ENCODE peak calls at places on chromosomes 13 and 19, in five cellular contexts. P, K, U, Y and X are unnamed samples.

GRCh38 chr19:1251233-1251502 is 2.8 kb downstream of the MIDN start:
- DNase-seq in P (no peak), K (peak; percentile 72), U (peak; percentile 49), Y (peak; percentile 60), X (no peak)

GRCh38 chr19:13031917-13032623 is 36.8 kb downstream of the NFIX start:
- DNase-seq in P (no peak), K (peak; percentile 72), U (no peak), Y (peak; percentile 83), X (no peak)

GRCh38 chr13:111204438-111205177 is 89.5 kb downstream of the ARHGEF7 start:
- DNase-seq in P (no peak), K (peak; percentile 70), U (peak; percentile 66), Y (peak; percentile 61), X (no peak)

GRCh38 chr19:16203256-16204004 is 5.7 kb downstream of the AP1M1 start:
- DNase-seq in P (no peak), K (no peak), U (no peak), Y (no peak), X (no peak)

GRCh38 chr19:20423381-20424207 is 142.0 kb downstream of the ZNF737 start:
- DNase-seq in P (no peak), K (peak; percentile 71), U (peak; percentile 67), Y (peak; percentile 61), X (no peak)

GRCh38 chr13:22235950-22236290 is 565.0 kb downstream of the FGF9 start:
- DNase-seq in P (no peak), K (no peak), U (no peak), Y (no peak), X (no peak)

GRCh38 chr13:35832551-35832950 is 298.6 kb downstream of the DCLK1 start:
- DNase-seq in P (no peak), K (peak; percentile 25), U (no peak), Y (no peak), X (no peak)

GRCh38 chr19:58182577-58182988 is 278 bp upstream of the ZNF274 start:
- DNase-seq in P (no peak), K (no peak), U (peak; percentile 93), Y (no peak), X (no peak)

GRCh38 chr13:30870049-30870884 is 35.8 kb upstream of the MEDAG start:
- DNase-seq in P (no peak), K (peak; percentile 99), U (peak; percentile 99), Y (peak; percentile 41), X (peak; percentile 95)

GRCh38 chr13:48144413-48145035 is 49.6 kb upstream of the MED4 start:
- DNase-seq in P (no peak), K (no peak), U (peak; percentile 61), Y (no peak), X (no peak)

GRCh38 chr13:110756268-110756667 is 42.8 kb downstream of the ING1 start:
- DNase-seq in P (no peak), K (peak; percentile 80), U (peak; percentile 90), Y (no peak), X (no peak)

GRCh38 chr19:7349961-7350711 is 1.4 kb downstream of the ARHGEF18 start:
- DNase-seq in P (no peak), K (no peak), U (no peak), Y (no peak), X (no peak)

GRCh38 chr19:48466571-48467325 is 2.4 kb upstream of the CYTH2 start:
- DNase-seq in P (no peak), K (peak; percentile 78), U (peak; percentile 56), Y (no peak), X (no peak)

GRCh38 chr13:95870421-95870820 is 182.8 kb downstream of the UGGT2 start:
- DNase-seq in P (no peak), K (no peak), U (no peak), Y (no peak), X (no peak)

GRCh38 chr19:640156-640548 is 473 bp downstream of the FGF22 start:
- DNase-seq in P (no peak), K (no peak), U (no peak), Y (no peak), X (no peak)

GRCh38 chr19:47002106-47002766 is 17.4 kb upstream of the NPAS1 start:
- DNase-seq in P (no peak), K (no peak), U (no peak), Y (no peak), X (no peak)
- TF ChIP-seq CTCF in P (no peak), K (no peak), U (no peak), Y (no peak), X (no peak)

GRCh38 chr13:113275387-113275786 is 21.7 kb upstream of the LAMP1 start:
- DNase-seq in P (no peak), K (peak; percentile 64), U (peak; percentile 68), Y (peak; percentile 40), X (no peak)
- TF ChIP-seq CTCF in P (peak; percentile 76), K (peak; percentile 49), U (peak; percentile 80), Y (peak; percentile 52), X (peak; percentile 75)

GRCh38 chr13:86608739-86609138 is 809.5 kb upstream of the SLITRK6 start:
- DNase-seq in P (no peak), K (no peak), U (no peak), Y (no peak), X (no peak)
- TF ChIP-seq CTCF in P (no peak), K (no peak), U (no peak), Y (no peak), X (no peak)

GRCh38 chr19:4660181-4660791 is 9.9 kb downstream of the MYDGF start:
- DNase-seq in P (no peak), K (no peak), U (no peak), Y (no peak), X (no peak)
- TF ChIP-seq CTCF in P (peak; percentile 41), K (no peak), U (peak; percentile 53), Y (no peak), X (peak; percentile 24)

GRCh38 chr19:49690073-49690655 is 752 bp upstream of the CPT1C start:
- DNase-seq in P (no peak), K (no peak), U (no peak), Y (no peak), X (no peak)
- TF ChIP-seq CTCF in P (peak; percentile 16), K (no peak), U (no peak), Y (no peak), X (no peak)

DNA sequence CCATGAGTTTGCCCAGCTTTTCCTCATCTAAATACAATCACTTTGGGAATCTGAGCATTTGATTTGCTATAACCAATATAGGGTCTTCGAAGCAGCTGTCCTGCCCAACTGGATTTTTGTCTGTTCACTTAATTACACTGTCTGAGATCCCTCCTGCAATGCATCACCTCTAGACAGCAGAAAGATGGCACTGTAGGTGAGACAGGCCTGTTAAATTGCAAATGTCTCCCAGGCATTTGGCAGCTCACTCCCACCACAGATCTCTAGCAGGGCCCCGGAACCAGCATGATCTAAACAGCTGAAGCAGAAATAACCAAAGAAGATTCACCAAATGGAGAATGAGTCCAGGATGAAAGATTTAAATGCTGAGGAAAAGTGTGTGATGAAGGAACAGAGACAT is 41.9 kb upstream of the SERPINE3 start:
- DNase-seq in P (no peak), K (no peak), U (no peak), Y (no peak), X (no peak)
- TF ChIP-seq CTCF in P (no peak), K (no peak), U (no peak), Y (no peak), X (no peak)

DNA sequence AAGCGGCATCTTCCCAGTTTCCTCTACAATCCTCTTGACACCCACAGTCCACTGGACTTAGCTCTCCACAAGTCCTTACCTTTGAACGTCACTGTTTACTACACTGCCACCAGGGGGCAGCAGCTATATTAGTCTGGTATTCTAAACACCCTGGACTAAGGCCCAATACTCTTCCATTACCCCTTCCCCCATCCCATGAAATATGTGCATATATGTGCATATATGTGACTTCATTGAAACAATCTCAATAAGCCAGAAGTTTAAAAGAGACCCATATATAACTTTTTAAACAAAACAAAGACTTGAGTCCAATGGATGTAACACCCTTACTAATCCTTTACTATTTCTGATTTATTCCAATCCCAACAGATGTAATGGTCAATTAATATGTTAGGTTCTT is 15.5 kb downstream of the GGACT start:
- DNase-seq in P (no peak), K (peak; percentile 74), U (peak; percentile 75), Y (peak; percentile 77), X (no peak)
- TF ChIP-seq CTCF in P (peak; percentile 82), K (peak; percentile 68), U (peak; percentile 82), Y (peak; percentile 61), X (peak; percentile 73)

DNA sequence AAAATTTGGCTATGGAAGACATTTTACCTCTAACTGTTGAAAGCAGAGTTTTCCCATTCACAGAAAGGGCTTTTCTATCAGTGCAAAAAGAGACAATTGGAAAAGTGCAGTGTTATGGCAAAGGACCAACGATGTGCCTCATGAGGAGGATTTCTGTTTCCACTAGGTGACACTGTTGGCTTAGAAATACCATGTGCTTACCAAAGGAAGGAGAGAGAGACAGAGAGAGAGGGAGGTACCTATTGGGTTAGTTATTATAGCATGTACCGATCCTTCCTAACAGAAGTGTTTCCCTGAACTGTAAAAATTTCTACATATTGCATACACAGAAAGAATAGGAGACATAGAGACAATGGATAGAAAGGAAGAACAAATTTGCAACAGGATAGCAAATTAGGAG is 23.9 kb upstream of the PSG4 start:
- DNase-seq in P (no peak), K (peak; percentile 11), U (peak; percentile 25), Y (no peak), X (no peak)
- TF ChIP-seq CTCF in P (no peak), K (no peak), U (peak; percentile 19), Y (no peak), X (no peak)